ENCODE peak calls at places on chromosomes 2 and 18, in eight cellular contexts. One of them, this sample, is unnamed.

GRCh38 chr2:100391735-100392515 is 25.5 kb downstream of the CHST10 start:
- DNase-seq in NCI-H1092 treated with DMSO at 0.1 percent for 48 hours: no peak
- DNase-seq in activated CD8-positive, alpha-beta T cell treated with anti-CD3 and anti-CD28 coated beads, Interleukin-2, amount 10 ng/mL, durations not matched to agents 7 days and 5 days: no peak
- DNase-seq in GM10248: no peak
- DNase-seq in stimulated activated CD4-positive, alpha-beta T cell treated with anti-CD3 and anti-CD28 coated beads, TNF-alpha, amount 100 ng/mL, for 48 hours: no peak
- DNase-seq in neural crest cell: no peak
- DNase-seq in amygdala: no peak
- DNase-seq in NCI-H774: no peak
- DNase-seq in this sample: no peak

GRCh38 chr2:64401501-64401880 is 52.5 kb upstream of the LGALSL start:
- DNase-seq in NCI-H1092 treated with DMSO at 0.1 percent for 48 hours: no peak
- DNase-seq in activated CD8-positive, alpha-beta T cell treated with anti-CD3 and anti-CD28 coated beads, Interleukin-2, amount 10 ng/mL, durations not matched to agents 7 days and 5 days: no peak
- DNase-seq in GM10248: no peak
- DNase-seq in stimulated activated CD4-positive, alpha-beta T cell treated with anti-CD3 and anti-CD28 coated beads, TNF-alpha, amount 100 ng/mL, for 48 hours: no peak
- DNase-seq in neural crest cell: no peak
- DNase-seq in amygdala: no peak
- DNase-seq in NCI-H774: peak
- DNase-seq in this sample: no peak

GRCh38 chr2:42092084-42092996 is 44.5 kb downstream of the PKDCC start:
- DNase-seq in NCI-H1092 treated with DMSO at 0.1 percent for 48 hours: no peak
- DNase-seq in activated CD8-positive, alpha-beta T cell treated with anti-CD3 and anti-CD28 coated beads, Interleukin-2, amount 10 ng/mL, durations not matched to agents 7 days and 5 days: no peak
- DNase-seq in GM10248: no peak
- DNase-seq in stimulated activated CD4-positive, alpha-beta T cell treated with anti-CD3 and anti-CD28 coated beads, TNF-alpha, amount 100 ng/mL, for 48 hours: no peak
- DNase-seq in neural crest cell: no peak
- DNase-seq in amygdala: no peak
- DNase-seq in NCI-H774: no peak
- DNase-seq in this sample: no peak

GRCh38 chr2:3163401-3163800 is 214.2 kb downstream of the EIPR1 start:
- DNase-seq in NCI-H1092 treated with DMSO at 0.1 percent for 48 hours: no peak
- DNase-seq in activated CD8-positive, alpha-beta T cell treated with anti-CD3 and anti-CD28 coated beads, Interleukin-2, amount 10 ng/mL, durations not matched to agents 7 days and 5 days: no peak
- DNase-seq in GM10248: no peak
- DNase-seq in stimulated activated CD4-positive, alpha-beta T cell treated with anti-CD3 and anti-CD28 coated beads, TNF-alpha, amount 100 ng/mL, for 48 hours: no peak
- DNase-seq in neural crest cell: no peak
- DNase-seq in amygdala: no peak
- DNase-seq in NCI-H774: no peak
- DNase-seq in this sample: no peak

GRCh38 chr2:204538179-204539009 is 6.9 kb upstream of the PARD3B start:
- DNase-seq in NCI-H1092 treated with DMSO at 0.1 percent for 48 hours: peak
- DNase-seq in activated CD8-positive, alpha-beta T cell treated with anti-CD3 and anti-CD28 coated beads, Interleukin-2, amount 10 ng/mL, durations not matched to agents 7 days and 5 days: no peak
- DNase-seq in GM10248: no peak
- DNase-seq in stimulated activated CD4-positive, alpha-beta T cell treated with anti-CD3 and anti-CD28 coated beads, TNF-alpha, amount 100 ng/mL, for 48 hours: no peak
- DNase-seq in neural crest cell: no peak
- DNase-seq in amygdala: no peak
- DNase-seq in NCI-H774: no peak
- DNase-seq in this sample: no peak

GRCh38 chr2:195308163-195308562 is 348.9 kb upstream of the SLC39A10 start:
- DNase-seq in NCI-H1092 treated with DMSO at 0.1 percent for 48 hours: no peak
- DNase-seq in activated CD8-positive, alpha-beta T cell treated with anti-CD3 and anti-CD28 coated beads, Interleukin-2, amount 10 ng/mL, durations not matched to agents 7 days and 5 days: no peak
- DNase-seq in GM10248: no peak
- DNase-seq in stimulated activated CD4-positive, alpha-beta T cell treated with anti-CD3 and anti-CD28 coated beads, TNF-alpha, amount 100 ng/mL, for 48 hours: no peak
- DNase-seq in neural crest cell: no peak
- DNase-seq in amygdala: no peak
- DNase-seq in NCI-H774: no peak
- DNase-seq in this sample: no peak

GRCh38 chr2:226772389-226773179 is 27.0 kb downstream of the IRS1 start:
- DNase-seq in NCI-H1092 treated with DMSO at 0.1 percent for 48 hours: no peak
- DNase-seq in activated CD8-positive, alpha-beta T cell treated with anti-CD3 and anti-CD28 coated beads, Interleukin-2, amount 10 ng/mL, durations not matched to agents 7 days and 5 days: no peak
- DNase-seq in GM10248: peak
- DNase-seq in stimulated activated CD4-positive, alpha-beta T cell treated with anti-CD3 and anti-CD28 coated beads, TNF-alpha, amount 100 ng/mL, for 48 hours: no peak
- DNase-seq in neural crest cell: no peak
- DNase-seq in amygdala: no peak
- DNase-seq in NCI-H774: no peak
- DNase-seq in this sample: no peak

GRCh38 chr2:132632000-132632649 is 37.9 kb downstream of the LYPD1 start:
- DNase-seq in NCI-H1092 treated with DMSO at 0.1 percent for 48 hours: no peak
- DNase-seq in activated CD8-positive, alpha-beta T cell treated with anti-CD3 and anti-CD28 coated beads, Interleukin-2, amount 10 ng/mL, durations not matched to agents 7 days and 5 days: no peak
- DNase-seq in GM10248: no peak
- DNase-seq in stimulated activated CD4-positive, alpha-beta T cell treated with anti-CD3 and anti-CD28 coated beads, TNF-alpha, amount 100 ng/mL, for 48 hours: no peak
- DNase-seq in neural crest cell: peak
- DNase-seq in amygdala: no peak
- DNase-seq in NCI-H774: no peak
- DNase-seq in this sample: peak

GRCh38 chr2:149364839-149365238 is 34.5 kb downstream of the LYPD6 start:
- DNase-seq in NCI-H1092 treated with DMSO at 0.1 percent for 48 hours: no peak
- DNase-seq in activated CD8-positive, alpha-beta T cell treated with anti-CD3 and anti-CD28 coated beads, Interleukin-2, amount 10 ng/mL, durations not matched to agents 7 days and 5 days: no peak
- DNase-seq in GM10248: no peak
- DNase-seq in stimulated activated CD4-positive, alpha-beta T cell treated with anti-CD3 and anti-CD28 coated beads, TNF-alpha, amount 100 ng/mL, for 48 hours: no peak
- DNase-seq in neural crest cell: no peak
- DNase-seq in amygdala: no peak
- DNase-seq in NCI-H774: no peak
- DNase-seq in this sample: no peak

GRCh38 chr2:110854355-110855081 is 122.1 kb downstream of the ACOXL start:
- DNase-seq in NCI-H1092 treated with DMSO at 0.1 percent for 48 hours: no peak
- DNase-seq in activated CD8-positive, alpha-beta T cell treated with anti-CD3 and anti-CD28 coated beads, Interleukin-2, amount 10 ng/mL, durations not matched to agents 7 days and 5 days: no peak
- DNase-seq in GM10248: no peak
- DNase-seq in stimulated activated CD4-positive, alpha-beta T cell treated with anti-CD3 and anti-CD28 coated beads, TNF-alpha, amount 100 ng/mL, for 48 hours: no peak
- DNase-seq in neural crest cell: no peak
- DNase-seq in amygdala: no peak
- DNase-seq in NCI-H774: no peak
- DNase-seq in this sample: peak

GRCh38 chr2:179107737-179108136 is 57.8 kb upstream of the CCDC141 start:
- DNase-seq in NCI-H1092 treated with DMSO at 0.1 percent for 48 hours: no peak
- DNase-seq in activated CD8-positive, alpha-beta T cell treated with anti-CD3 and anti-CD28 coated beads, Interleukin-2, amount 10 ng/mL, durations not matched to agents 7 days and 5 days: no peak
- DNase-seq in GM10248: no peak
- DNase-seq in stimulated activated CD4-positive, alpha-beta T cell treated with anti-CD3 and anti-CD28 coated beads, TNF-alpha, amount 100 ng/mL, for 48 hours: no peak
- DNase-seq in neural crest cell: no peak
- DNase-seq in amygdala: no peak
- DNase-seq in NCI-H774: no peak
- DNase-seq in this sample: no peak

GRCh38 chr2:105344704-105345345 is 7.5 kb downstream of the C2orf49 start:
- DNase-seq in NCI-H1092 treated with DMSO at 0.1 percent for 48 hours: no peak
- DNase-seq in activated CD8-positive, alpha-beta T cell treated with anti-CD3 and anti-CD28 coated beads, Interleukin-2, amount 10 ng/mL, durations not matched to agents 7 days and 5 days: no peak
- DNase-seq in GM10248: no peak
- DNase-seq in stimulated activated CD4-positive, alpha-beta T cell treated with anti-CD3 and anti-CD28 coated beads, TNF-alpha, amount 100 ng/mL, for 48 hours: no peak
- DNase-seq in neural crest cell: no peak
- DNase-seq in amygdala: no peak
- DNase-seq in NCI-H774: no peak
- DNase-seq in this sample: no peak

GRCh38 chr2:3266727-3267548 is 110.7 kb downstream of the EIPR1 start:
- DNase-seq in NCI-H1092 treated with DMSO at 0.1 percent for 48 hours: no peak
- DNase-seq in activated CD8-positive, alpha-beta T cell treated with anti-CD3 and anti-CD28 coated beads, Interleukin-2, amount 10 ng/mL, durations not matched to agents 7 days and 5 days: no peak
- DNase-seq in GM10248: no peak
- DNase-seq in stimulated activated CD4-positive, alpha-beta T cell treated with anti-CD3 and anti-CD28 coated beads, TNF-alpha, amount 100 ng/mL, for 48 hours: no peak
- DNase-seq in neural crest cell: no peak
- DNase-seq in amygdala: no peak
- DNase-seq in NCI-H774: no peak
- DNase-seq in this sample: no peak

GRCh38 chr2:238817931-238818330 is 30.0 kb upstream of the TWIST2 start:
- DNase-seq in NCI-H1092 treated with DMSO at 0.1 percent for 48 hours: no peak
- DNase-seq in activated CD8-positive, alpha-beta T cell treated with anti-CD3 and anti-CD28 coated beads, Interleukin-2, amount 10 ng/mL, durations not matched to agents 7 days and 5 days: no peak
- DNase-seq in GM10248: no peak
- DNase-seq in stimulated activated CD4-positive, alpha-beta T cell treated with anti-CD3 and anti-CD28 coated beads, TNF-alpha, amount 100 ng/mL, for 48 hours: no peak
- DNase-seq in neural crest cell: no peak
- DNase-seq in amygdala: no peak
- DNase-seq in NCI-H774: no peak
- DNase-seq in this sample: no peak

GRCh38 chr18:67239826-67240225 is 276.7 kb downstream of the DSEL start:
- DNase-seq in NCI-H1092 treated with DMSO at 0.1 percent for 48 hours: no peak
- DNase-seq in activated CD8-positive, alpha-beta T cell treated with anti-CD3 and anti-CD28 coated beads, Interleukin-2, amount 10 ng/mL, durations not matched to agents 7 days and 5 days: no peak
- DNase-seq in GM10248: no peak
- DNase-seq in stimulated activated CD4-positive, alpha-beta T cell treated with anti-CD3 and anti-CD28 coated beads, TNF-alpha, amount 100 ng/mL, for 48 hours: peak
- DNase-seq in neural crest cell: no peak
- DNase-seq in amygdala: no peak
- DNase-seq in NCI-H774: no peak
- DNase-seq in this sample: no peak

GRCh38 chr18:58584219-58585127 is 44.4 kb downstream of the ALPK2 start:
- DNase-seq in NCI-H1092 treated with DMSO at 0.1 percent for 48 hours: no peak
- DNase-seq in activated CD8-positive, alpha-beta T cell treated with anti-CD3 and anti-CD28 coated beads, Interleukin-2, amount 10 ng/mL, durations not matched to agents 7 days and 5 days: no peak
- DNase-seq in GM10248: no peak
- DNase-seq in stimulated activated CD4-positive, alpha-beta T cell treated with anti-CD3 and anti-CD28 coated beads, TNF-alpha, amount 100 ng/mL, for 48 hours: no peak
- DNase-seq in neural crest cell: no peak
- DNase-seq in amygdala: no peak
- DNase-seq in NCI-H774: no peak
- DNase-seq in this sample: no peak

GRCh38 chr2:195658541-195658890 is 1.5 kb downstream of the SLC39A10 start:
- DNase-seq in NCI-H1092 treated with DMSO at 0.1 percent for 48 hours: no peak
- DNase-seq in activated CD8-positive, alpha-beta T cell treated with anti-CD3 and anti-CD28 coated beads, Interleukin-2, amount 10 ng/mL, durations not matched to agents 7 days and 5 days: peak
- DNase-seq in GM10248: no peak
- DNase-seq in stimulated activated CD4-positive, alpha-beta T cell treated with anti-CD3 and anti-CD28 coated beads, TNF-alpha, amount 100 ng/mL, for 48 hours: no peak
- DNase-seq in neural crest cell: no peak
- DNase-seq in amygdala: no peak
- DNase-seq in NCI-H774: peak
- DNase-seq in this sample: peak

GRCh38 chr18:41466436-41467160 is 488.4 kb upstream of the PIK3C3 start:
- DNase-seq in NCI-H1092 treated with DMSO at 0.1 percent for 48 hours: no peak
- DNase-seq in activated CD8-positive, alpha-beta T cell treated with anti-CD3 and anti-CD28 coated beads, Interleukin-2, amount 10 ng/mL, durations not matched to agents 7 days and 5 days: no peak
- DNase-seq in GM10248: no peak
- DNase-seq in stimulated activated CD4-positive, alpha-beta T cell treated with anti-CD3 and anti-CD28 coated beads, TNF-alpha, amount 100 ng/mL, for 48 hours: no peak
- DNase-seq in neural crest cell: no peak
- DNase-seq in amygdala: no peak
- DNase-seq in NCI-H774: no peak
- DNase-seq in this sample: no peak

GRCh38 chr18:26335139-26335933 is 109.1 kb downstream of the TAF4B start:
- DNase-seq in NCI-H1092 treated with DMSO at 0.1 percent for 48 hours: no peak
- DNase-seq in activated CD8-positive, alpha-beta T cell treated with anti-CD3 and anti-CD28 coated beads, Interleukin-2, amount 10 ng/mL, durations not matched to agents 7 days and 5 days: no peak
- DNase-seq in GM10248: no peak
- DNase-seq in stimulated activated CD4-positive, alpha-beta T cell treated with anti-CD3 and anti-CD28 coated beads, TNF-alpha, amount 100 ng/mL, for 48 hours: no peak
- DNase-seq in neural crest cell: no peak
- DNase-seq in amygdala: no peak
- DNase-seq in NCI-H774: no peak
- DNase-seq in this sample: no peak

GRCh38 chr2:33482518-33482917 is 6.1 kb downstream of the RASGRP3 start:
- DNase-seq in NCI-H1092 treated with DMSO at 0.1 percent for 48 hours: no peak
- DNase-seq in activated CD8-positive, alpha-beta T cell treated with anti-CD3 and anti-CD28 coated beads, Interleukin-2, amount 10 ng/mL, durations not matched to agents 7 days and 5 days: no peak
- DNase-seq in GM10248: no peak
- DNase-seq in stimulated activated CD4-positive, alpha-beta T cell treated with anti-CD3 and anti-CD28 coated beads, TNF-alpha, amount 100 ng/mL, for 48 hours: no peak
- DNase-seq in neural crest cell: no peak
- DNase-seq in amygdala: no peak
- DNase-seq in NCI-H774: no peak
- DNase-seq in this sample: no peak

GRCh38 chr2:225824748-225825449 is 425.4 kb downstream of the NYAP2 start:
- DNase-seq in NCI-H1092 treated with DMSO at 0.1 percent for 48 hours: no peak
- DNase-seq in activated CD8-positive, alpha-beta T cell treated with anti-CD3 and anti-CD28 coated beads, Interleukin-2, amount 10 ng/mL, durations not matched to agents 7 days and 5 days: no peak
- DNase-seq in GM10248: no peak
- DNase-seq in stimulated activated CD4-positive, alpha-beta T cell treated with anti-CD3 and anti-CD28 coated beads, TNF-alpha, amount 100 ng/mL, for 48 hours: no peak
- DNase-seq in neural crest cell: no peak
- DNase-seq in amygdala: no peak
- DNase-seq in NCI-H774: no peak
- DNase-seq in this sample: no peak

GRCh38 chr2:54407693-54408092 is 48.4 kb upstream of the SPTBN1 start:
- DNase-seq in NCI-H1092 treated with DMSO at 0.1 percent for 48 hours: no peak
- DNase-seq in activated CD8-positive, alpha-beta T cell treated with anti-CD3 and anti-CD28 coated beads, Interleukin-2, amount 10 ng/mL, durations not matched to agents 7 days and 5 days: no peak
- DNase-seq in GM10248: no peak
- DNase-seq in stimulated activated CD4-positive, alpha-beta T cell treated with anti-CD3 and anti-CD28 coated beads, TNF-alpha, amount 100 ng/mL, for 48 hours: no peak
- DNase-seq in neural crest cell: no peak
- DNase-seq in amygdala: no peak
- DNase-seq in NCI-H774: no peak
- DNase-seq in this sample: no peak

GRCh38 chr2:176582990-176583481 is 313.8 kb downstream of the MTX2 start:
- DNase-seq in NCI-H1092 treated with DMSO at 0.1 percent for 48 hours: no peak
- DNase-seq in activated CD8-positive, alpha-beta T cell treated with anti-CD3 and anti-CD28 coated beads, Interleukin-2, amount 10 ng/mL, durations not matched to agents 7 days and 5 days: no peak
- DNase-seq in GM10248: no peak
- DNase-seq in stimulated activated CD4-positive, alpha-beta T cell treated with anti-CD3 and anti-CD28 coated beads, TNF-alpha, amount 100 ng/mL, for 48 hours: no peak
- DNase-seq in neural crest cell: no peak
- DNase-seq in amygdala: no peak
- DNase-seq in NCI-H774: no peak
- DNase-seq in this sample: no peak

GRCh38 chr18:25239636-25240468 is 112.1 kb downstream of the ZNF521 start:
- DNase-seq in NCI-H1092 treated with DMSO at 0.1 percent for 48 hours: no peak
- DNase-seq in activated CD8-positive, alpha-beta T cell treated with anti-CD3 and anti-CD28 coated beads, Interleukin-2, amount 10 ng/mL, durations not matched to agents 7 days and 5 days: no peak
- DNase-seq in GM10248: no peak
- DNase-seq in stimulated activated CD4-positive, alpha-beta T cell treated with anti-CD3 and anti-CD28 coated beads, TNF-alpha, amount 100 ng/mL, for 48 hours: no peak
- DNase-seq in neural crest cell: no peak
- DNase-seq in amygdala: no peak
- DNase-seq in NCI-H774: no peak
- DNase-seq in this sample: no peak

This sample was measured in NCI-H526 treated with DMSO at 0.1 percent for 48 hours.